ENCODE peak calls at places on chromosome 22, in five cellular contexts. Y is CD8-positive, alpha-beta T cell; K is brain microvascular endothelial cell; F is IMR-90; R is tibial artery. N is an unnamed sample.
A peak's percentile ranks its signal among the peaks of the same experiment; 100 is the strongest.

GRCh38 chr22:45891021-45891421 is 85.9 kb downstream of the WNT7B start:
- DNase-seq in Y (no peak), K (no peak), F (no peak), R (no peak), N (no peak)

GRCh38 chr22:35174398-35174797 is 82.9 kb upstream of the HMGXB4 start:
- DNase-seq in Y (no peak), K (no peak), F (no peak), R (no peak), N (no peak)

GRCh38 chr22:41197808-41198585 is 7.1 kb upstream of the L3MBTL2 start:
- DNase-seq in Y (no peak), K (no peak), F (no peak), R (peak; percentile 34), N (no peak)

GRCh38 chr22:47439643-47440265 is 677.3 kb downstream of the TBC1D22A start:
- DNase-seq in Y (no peak), K (no peak), F (no peak), R (no peak), N (no peak)

GRCh38 chr22:48640890-48641771 is 1186.5 kb downstream of the BRD1 start:
- DNase-seq in Y (no peak), K (no peak), F (no peak), R (no peak), N (no peak)

GRCh38 chr22:30607939-30608338 is 965 bp downstream of the TCN2 start:
- DNase-seq in Y (no peak), K (no peak), F (no peak), R (no peak), N (no peak)

GRCh38 chr22:44455151-44455962 is 42.7 kb downstream of the RTL6 start:
- DNase-seq in Y (peak; percentile 82), K (no peak), F (no peak), R (no peak), N (no peak)

GRCh38 chr22:49300241-49300640 is 527.4 kb downstream of the BRD1 start:
- DNase-seq in Y (peak; percentile 11), K (no peak), F (no peak), R (no peak), N (no peak)

GRCh38 chr22:42560781-42561180 is 7.0 kb downstream of the SERHL2 start:
- DNase-seq in Y (no peak), K (no peak), F (no peak), R (no peak), N (no peak)

GRCh38 chr22:50184541-50185383 is 951 bp upstream of the TRABD start:
- DNase-seq in Y (no peak), K (no peak), F (no peak), R (no peak), N (no peak)

GRCh38 chr22:31753005-31753633 is 700 bp upstream of the DEPDC5 start:
- DNase-seq in Y (peak; percentile 53), K (no peak), F (no peak), R (peak; percentile 37), N (peak; percentile 28)

GRCh38 chr22:40332319-40332781 is 13.9 kb upstream of the ADSL start:
- DNase-seq in Y (no peak), K (peak; percentile 72), F (peak; percentile 81), R (no peak), N (no peak)

GRCh38 chr22:48464246-48464645 is 1363.4 kb downstream of the BRD1 start:
- DNase-seq in Y (no peak), K (no peak), F (no peak), R (no peak), N (no peak)

GRCh38 chr22:47783433-47784366 is 1021.2 kb downstream of the TBC1D22A start:
- DNase-seq in Y (no peak), K (no peak), F (no peak), R (no peak), N (no peak)

GRCh38 chr22:44697423-44698179 is 4.4 kb upstream of the PRR5 start:
- DNase-seq in Y (peak; percentile 92), K (peak; percentile 57), F (peak; percentile 65), R (peak; percentile 69), N (peak; percentile 76)

GRCh38 chr22:44090571-44090905 is 66.4 kb downstream of the PARVB start:
- DNase-seq in Y (no peak), K (no peak), F (no peak), R (no peak), N (no peak)

GRCh38 chr22:24925586-24926427 is 20.7 kb downstream of the LHFPL7 start:
- DNase-seq in Y (no peak), K (peak; percentile 2), F (no peak), R (no peak), N (no peak)

GRCh38 chr22:24169439-24170058 is 11.7 kb upstream of the SUSD2 start:
- DNase-seq in Y (peak; percentile 64), K (no peak), F (no peak), R (no peak), N (no peak)

DNA sequence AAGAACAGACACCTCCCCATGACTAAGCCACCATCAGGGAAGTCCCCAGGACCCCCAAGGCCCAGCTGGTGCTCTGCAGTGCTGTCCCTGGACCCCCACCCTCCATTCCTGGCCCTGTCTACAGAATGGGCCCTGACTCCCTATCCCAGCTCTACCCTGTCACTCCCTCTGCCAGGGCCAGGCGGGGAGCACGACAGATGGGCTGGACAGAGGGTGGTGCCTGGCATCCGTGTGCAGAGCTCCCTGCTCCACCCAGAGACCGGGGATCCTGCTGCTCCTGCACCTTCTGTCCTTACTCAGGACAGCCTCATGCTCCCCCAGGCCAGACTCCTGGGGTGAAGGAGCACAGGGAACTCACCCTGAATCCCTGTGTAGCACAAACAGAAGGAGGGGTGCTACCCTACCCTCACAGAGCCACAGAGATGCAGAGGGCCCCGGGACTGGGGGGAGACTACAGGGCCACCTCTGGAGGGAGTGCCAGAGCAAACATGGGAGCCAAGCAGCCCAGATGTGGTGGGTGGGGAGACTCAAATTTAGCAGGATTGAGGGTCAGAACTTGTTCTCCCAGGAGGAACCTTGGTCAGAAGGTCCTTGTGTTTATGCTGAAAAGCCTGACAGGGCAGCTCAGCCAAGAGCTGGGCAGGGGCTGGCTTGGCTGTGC is 2.0 kb downstream of the ARVCF start:
- DNase-seq in Y (no peak), K (no peak), F (no peak), R (no peak), N (no peak)
- H3K4me3 ChIP-seq in Y (no peak overlapping the region), K (no peak overlapping the region), F (no peak overlapping the region), R (no peak overlapping the region), N (no peak overlapping the region)

DNA sequence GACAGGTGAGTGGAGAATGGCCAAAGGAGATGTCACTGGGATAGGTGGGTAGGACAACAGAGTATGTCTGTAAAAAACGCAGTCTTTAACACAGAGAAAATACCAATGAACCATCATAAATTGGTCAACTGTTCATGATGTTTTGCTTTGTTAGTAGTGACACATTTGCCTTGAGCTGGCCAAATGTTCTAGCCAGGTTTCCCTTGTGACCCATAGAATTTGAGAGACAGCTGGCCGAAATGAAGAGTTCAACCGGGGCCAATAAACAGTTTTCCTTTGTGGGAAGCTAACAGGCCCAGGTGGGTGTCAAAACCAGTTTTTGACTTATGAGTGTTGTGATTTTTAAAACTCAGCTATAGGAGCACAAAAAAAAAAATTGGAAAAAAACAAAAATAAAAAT is 116.6 kb upstream of the BID start:
- DNase-seq in Y (no peak), K (no peak), F (no peak), R (no peak), N (no peak)
- H3K4me3 ChIP-seq in Y (no peak overlapping the region), K (no peak overlapping the region), F (no peak overlapping the region), R (no peak overlapping the region), N (no peak overlapping the region)

GRCh38 chr22:19882446-19883381 is 28.0 kb upstream of the GNB1L start:
- DNase-seq in Y (no peak), K (no peak), F (no peak), R (peak; percentile 15), N (peak; percentile 9)

GRCh38 chr22:19879248-19879575 is 24.5 kb upstream of the GNB1L start:
- DNase-seq in Y (no peak), K (no peak), F (no peak), R (peak; percentile 9), N (peak; percentile 8)

GRCh38 chr22:19879996-19880785 is 25.5 kb upstream of the GNB1L start:
- DNase-seq in Y (no peak), K (no peak), F (no peak), R (peak; percentile 12), N (peak; percentile 12)

GRCh38 chr22:19879651-19879995 is 24.9 kb upstream of the GNB1L start:
- DNase-seq in Y (no peak), K (no peak), F (no peak), R (peak; percentile 15), N (peak; percentile 11)

DNA sequence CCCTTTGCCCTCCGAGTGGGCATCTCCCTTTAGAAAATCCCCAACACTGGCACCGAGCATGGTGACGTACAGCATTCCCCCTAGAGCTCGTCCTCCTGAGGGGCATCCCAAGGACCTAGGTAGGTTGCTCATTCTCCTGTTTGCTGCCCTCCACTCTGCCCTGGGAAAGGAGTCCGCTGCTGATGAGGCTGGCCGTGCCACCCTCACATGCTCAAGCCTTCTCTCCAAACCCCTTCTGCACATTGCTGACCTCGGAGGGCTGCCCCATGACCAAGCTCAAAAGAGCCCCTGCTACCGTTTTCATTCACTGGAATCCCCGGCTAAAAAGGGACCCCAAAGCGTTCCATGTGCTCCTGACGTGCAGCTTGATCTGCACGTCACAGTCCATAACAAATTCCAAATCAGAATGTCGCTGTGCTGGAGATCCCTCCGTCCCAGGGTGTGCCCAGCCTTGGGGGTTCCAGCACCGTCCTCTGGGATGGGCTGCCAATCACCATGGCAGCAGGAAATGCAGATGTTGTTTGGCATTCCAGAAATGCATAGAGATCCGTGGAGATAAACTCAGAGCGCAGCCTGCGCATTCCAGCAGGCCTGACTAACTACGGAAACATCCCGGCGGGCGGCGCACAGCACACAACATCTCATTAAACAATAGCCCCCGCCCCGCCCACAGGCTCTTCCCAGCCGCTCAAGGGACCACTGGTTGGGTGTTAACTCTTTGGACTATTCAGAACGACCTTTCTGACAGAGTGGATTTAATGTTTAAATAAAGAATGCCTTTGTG is 26.3 kb upstream of the GNB1L start:
- DNase-seq in Y (no peak), K (peak; percentile 98), F (peak; percentile 94), R (peak; percentile 46), N (peak; percentile 51)
- H3K4me3 ChIP-seq in Y (no peak overlapping the region), K (no peak overlapping the region), F (no peak overlapping the region), R (no peak overlapping the region), N (no peak overlapping the region)

DNA sequence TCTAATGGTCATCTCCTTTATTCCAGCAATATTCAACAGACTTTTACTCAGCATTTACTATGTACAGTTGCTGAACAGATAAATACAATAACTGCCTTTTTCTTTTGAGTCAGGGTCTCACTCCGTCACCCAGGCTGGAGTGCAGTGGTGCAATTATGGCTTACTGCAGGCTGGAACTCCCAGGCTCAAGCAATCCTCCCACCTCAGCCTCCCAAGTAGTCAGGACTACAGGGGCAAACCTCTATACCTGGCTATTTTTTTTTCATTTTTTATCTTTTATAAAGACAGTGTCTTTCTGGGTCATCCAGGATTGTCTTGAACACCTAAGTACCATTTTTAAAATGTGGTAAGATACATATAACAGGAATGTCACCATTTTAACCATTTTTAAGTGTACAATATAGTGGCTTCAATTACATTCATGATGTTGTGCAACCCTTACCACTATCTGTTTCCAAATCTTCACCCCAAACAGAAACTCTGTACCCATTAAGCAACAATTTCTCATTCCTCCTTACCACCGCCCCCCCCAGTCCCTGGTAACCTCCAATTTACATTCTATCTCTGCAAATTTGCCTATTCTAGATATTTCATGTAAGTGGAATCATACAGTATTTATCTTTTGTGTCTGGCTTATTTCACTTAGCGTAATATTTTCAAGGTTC is 67.8 kb downstream of the MIAT start:
- DNase-seq in Y (no peak), K (no peak), F (no peak), R (no peak), N (no peak)
- H3K4me3 ChIP-seq in Y (no peak overlapping the region), K (no peak overlapping the region), F (no peak overlapping the region), R (no peak overlapping the region), N (no peak overlapping the region)